ENCODE peak calls at places on chromosomes 5 and 9, in nine cellular contexts. T is A549, R is IMR-90, Z is breast epithelium, A is heart left ventricle, U is stomach, C is endothelial cell of umbilical vein, Y is Peyer's patch, K is upper lobe of left lung. G is an unnamed sample.

GRCh38 chr9:113566011-113566711 is 102.6 kb downstream of the RGS3 start:
- DNase-seq in T (no peak), R (no peak), Z (peak; percentile 49), A (no peak), U (no peak), C (no peak), Y (no peak), K (no peak), G (no peak)

GRCh38 chr5:39648539-39649200 is 223.9 kb upstream of the DAB2 start:
- DNase-seq in T (peak; percentile 72), R (no peak), Z (no peak), A (no peak), U (no peak), C (peak; percentile 20), Y (peak; percentile 46), K (no peak), G (no peak)

GRCh38 chr9:113578877-113579269 is 115.3 kb downstream of the RGS3 start:
- DNase-seq in T (peak; percentile 65), R (peak; percentile 97), Z (peak; percentile 71), A (peak; percentile 80), U (peak; percentile 73), C (peak; percentile 49), Y (peak; percentile 63), K (no peak), G (no peak)

GRCh38 chr9:136254381-136255165 is 9.0 kb upstream of the QSOX2 start:
- DNase-seq in T (peak; percentile 29), R (no peak), Z (no peak), A (peak; percentile 48), U (no peak), C (no peak), Y (no peak), K (peak; percentile 73), G (no peak)

GRCh38 chr5:5659066-5659465 is 236.6 kb downstream of the ICE1 start:
- DNase-seq in T (no peak), R (no peak), Z (no peak), A (no peak), U (no peak), C (no peak), Y (no peak), K (no peak), G (no peak)

GRCh38 chr5:18465833-18466681 is 831.8 kb downstream of the TAF11L14 start:
- DNase-seq in T (peak; percentile 67), R (peak; percentile 1), Z (no peak), A (no peak), U (peak; percentile 49), C (peak; percentile 10), Y (no peak), K (no peak), G (no peak)

GRCh38 chr5:140833993-140834392 is at the start of gene PCDHA7:
- DNase-seq in T (peak; percentile 33), R (peak; percentile 2), Z (no peak), A (no peak), U (no peak), C (no peak), Y (no peak), K (no peak), G (no peak)

GRCh38 chr5:134142088-134142487 is 27.6 kb downstream of the TCF7 start:
- DNase-seq in T (no peak), R (no peak), Z (peak; percentile 30), A (no peak), U (peak; percentile 19), C (no peak), Y (no peak), K (no peak), G (peak; percentile 3)

GRCh38 chr5:153960269-153961215 is 78.2 kb downstream of the FAM114A2 start:
- DNase-seq in T (no peak), R (no peak), Z (no peak), A (no peak), U (no peak), C (no peak), Y (no peak), K (peak; percentile 21), G (no peak)

GRCh38 chr5:124343451-124343867 is 403.0 kb downstream of the ZNF608 start:
- DNase-seq in T (no peak), R (peak; percentile 95), Z (no peak), A (no peak), U (no peak), C (no peak), Y (no peak), K (no peak), G (no peak)

GRCh38 chr9:117957267-117957666 is 253.1 kb downstream of the TLR4 start:
- DNase-seq in T (no peak), R (no peak), Z (no peak), A (no peak), U (peak; percentile 44), C (no peak), Y (no peak), K (no peak), G (no peak)

GRCh38 chr9:87872079-87872624 is 10.5 kb upstream of the SPATA31E1 start:
- DNase-seq in T (no peak), R (peak; percentile 36), Z (no peak), A (no peak), U (no peak), C (no peak), Y (peak; percentile 32), K (no peak), G (no peak)

GRCh38 chr5:162496080-162496808 is 428.7 kb downstream of the GABRG2 start:
- DNase-seq in T (no peak), R (no peak), Z (no peak), A (no peak), U (no peak), C (no peak), Y (no peak), K (no peak), G (no peak)

GRCh38 chr9:106697799-106698591 is 165.0 kb upstream of the ZNF462 start:
- DNase-seq in T (no peak), R (peak; percentile 46), Z (peak; percentile 63), A (peak; percentile 87), U (peak; percentile 30), C (peak; percentile 12), Y (peak; percentile 56), K (peak; percentile 88), G (peak; percentile 75)

DNA sequence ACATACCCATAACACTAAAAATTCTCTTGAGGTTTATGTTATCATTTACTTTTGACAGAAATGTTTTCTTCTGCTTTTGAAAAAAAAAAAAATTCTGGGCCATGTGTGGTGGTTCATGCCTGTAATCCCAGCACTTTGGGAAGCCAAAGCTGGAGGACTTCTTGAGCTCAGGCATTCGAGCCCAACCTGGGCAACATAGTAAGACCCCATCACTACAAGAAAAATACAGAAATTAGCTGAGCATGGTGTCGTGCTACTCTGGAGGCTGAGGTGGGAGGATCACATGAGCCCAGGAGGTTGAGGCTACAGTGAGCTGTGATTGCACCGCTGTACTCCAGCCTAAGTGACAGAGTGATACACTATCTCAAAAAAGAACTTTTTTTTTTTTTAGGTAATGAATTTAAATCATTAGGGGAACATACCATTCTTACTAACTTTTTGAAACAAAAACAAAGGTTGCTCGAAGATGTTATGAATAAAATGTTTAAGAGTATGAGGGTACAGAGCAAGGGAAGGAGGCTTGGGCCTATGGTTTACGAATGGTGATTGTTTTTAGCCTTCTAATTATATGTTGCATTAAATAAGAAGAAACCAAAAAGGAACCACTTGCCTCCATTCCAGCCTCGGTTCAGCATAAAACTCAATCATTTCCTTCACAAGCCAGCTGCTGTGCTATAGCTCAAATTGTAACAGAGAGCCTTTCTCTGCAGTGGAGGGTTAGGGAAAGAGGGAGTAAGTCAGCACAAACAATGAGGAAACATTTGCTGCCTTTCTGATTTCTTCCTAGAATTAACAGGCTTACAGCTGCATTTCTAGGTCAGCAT is 148.6 kb upstream of the DMRT1 start:
- DNase-seq in T (no peak), R (no peak), Z (no peak), A (no peak), U (no peak), C (no peak), Y (no peak), K (no peak), G (no peak)
- TF ChIP-seq CTCF in T (no peak), R (no peak), Z (no peak), A (peak; percentile 15), U (no peak), C (no peak), Y (no peak), K (no peak), G (no peak)

GRCh38 chr9:132670816-132671371 is 630 bp downstream of the GTF3C4 start:
- DNase-seq in T (peak; percentile 26), R (peak; percentile 13), Z (no peak), A (peak; percentile 58), U (no peak), C (peak; percentile 58), Y (peak; percentile 51), K (peak; percentile 41), G (no peak)
- TF ChIP-seq POLR2A in T (no peak), R (no peak), Z (no peak), A (no peak), U (no peak), C (no peak), Y (no peak), K (no peak), G (no peak)

GRCh38 chr9:101388507-101388993 is 3.7 kb upstream of the BAAT start:
- DNase-seq in T (peak; percentile 68), R (no peak), Z (no peak), A (no peak), U (no peak), C (no peak), Y (no peak), K (no peak), G (no peak)

GRCh38 chr9:101393135-101393534 is 5.3 kb downstream of the MRPL50 start:
- DNase-seq in T (no peak), R (no peak), Z (no peak), A (no peak), U (no peak), C (no peak), Y (no peak), K (no peak), G (no peak)

GRCh38 chr9:101383361-101383760 is 1.4 kb downstream of the BAAT start:
- DNase-seq in T (no peak), R (no peak), Z (no peak), A (no peak), U (no peak), C (no peak), Y (no peak), K (no peak), G (no peak)

GRCh38 chr9:101387871-101388506 is 3.2 kb upstream of the BAAT start:
- DNase-seq in T (peak; percentile 82), R (peak; percentile 46), Z (no peak), A (no peak), U (no peak), C (peak; percentile 50), Y (no peak), K (no peak), G (no peak)
- TF ChIP-seq CTCF in T (peak; percentile 74), R (peak; percentile 48), Z (peak; percentile 17), A (peak; percentile 57), U (no peak), C (peak; percentile 47), Y (peak; percentile 48), K (peak; percentile 24), G (peak; percentile 21)

GRCh38 chr5:60568646-60569045 is 131.3 kb downstream of the DEPDC1B start:
- DNase-seq in T (peak; percentile 9), R (no peak), Z (no peak), A (no peak), U (no peak), C (no peak), Y (no peak), K (no peak), G (no peak)

DNA sequence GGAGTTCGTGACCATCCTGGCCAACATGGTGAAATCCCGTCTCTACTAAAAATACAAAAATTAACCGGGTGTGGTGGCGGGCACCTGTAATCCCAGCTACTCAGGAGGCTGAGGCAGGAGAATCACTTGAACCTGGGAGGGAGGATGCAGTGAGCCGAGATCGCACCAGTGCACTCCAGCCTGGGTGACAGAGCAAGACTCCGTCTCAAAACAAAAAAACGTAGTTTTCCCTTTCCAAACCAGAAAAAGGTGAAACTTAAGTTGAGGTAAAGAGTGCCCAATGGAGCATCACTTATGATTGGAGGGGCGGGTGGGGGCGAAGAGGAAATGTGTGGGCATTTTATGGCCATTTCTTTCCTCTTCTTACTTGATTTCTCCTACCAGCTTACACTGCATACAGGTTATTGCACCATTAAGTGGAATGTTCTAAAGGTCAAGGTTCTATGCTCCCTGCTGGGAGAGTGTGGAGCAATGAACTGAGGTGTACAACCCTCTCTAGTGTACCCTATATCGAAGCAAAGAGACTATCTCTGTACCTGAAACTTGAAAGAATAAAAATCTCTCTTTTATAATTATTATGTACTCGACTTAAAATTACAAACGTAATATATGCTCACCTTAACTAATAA is 136.2 kb downstream of the DEPDC1B start:
- DNase-seq in T (no peak), R (no peak), Z (no peak), A (no peak), U (no peak), C (no peak), Y (no peak), K (no peak), G (no peak)
- TF ChIP-seq POLR2A in T (no peak), R (no peak), Z (no peak), A (no peak), U (no peak), C (no peak), Y (no peak), K (no peak), G (no peak)

G was measured in gastrocnemius medialis.